ENCODE peak calls at places on chromosome 11, in nine cellular contexts. F, G, V, M, D, P, O, B and H are unnamed samples.

GRCh38 chr11:86116386-86116726 is 47.5 kb upstream of the PICALM start:
- DNase-seq in G (no peak), P (peak; percentile 16), V (no peak), M (peak; percentile 3), F (no peak), B (no peak), D (no peak), O (peak; percentile 70), H (peak; percentile 18)

GRCh38 chr11:69654001-69654659 is 13.2 kb downstream of the CCND1 start:
- DNase-seq in B (no peak), M (no peak), V (no peak), G (no peak), F (peak; percentile 28), O (no peak), P (no peak), D (no peak), H (no peak)

GRCh38 chr11:30788849-30789248 is 202.7 kb upstream of the MPPED2 start:
- DNase-seq in V (no peak), G (no peak), O (peak; percentile 14), B (no peak), P (no peak), D (no peak), M (no peak), F (no peak), H (peak; percentile 10)

GRCh38 chr11:26730711-26731460 is 9.0 kb upstream of the SLC5A12 start:
- DNase-seq in G (no peak), P (no peak), B (no peak), F (no peak), O (peak; percentile 2), V (no peak), M (no peak), D (no peak), H (no peak)

GRCh38 chr11:123195182-123196059 is at the start of gene CLMP:
- DNase-seq in P (no peak), F (peak; percentile 80), B (no peak), G (peak; percentile 62), D (no peak), V (peak; percentile 64), O (peak; percentile 66), M (no peak), H (peak; percentile 6)

GRCh38 chr11:116930177-116930576 is 92.8 kb upstream of the APOA1 start:
- DNase-seq in G (no peak), F (no peak), D (no peak), V (no peak), B (no peak), M (peak; percentile 9), P (peak; percentile 39), O (peak; percentile 15), H (peak; percentile 72)

GRCh38 chr11:36131719-36132349 is 157.4 kb downstream of the COMMD9 start:
- DNase-seq in F (peak; percentile 71), M (no peak), B (peak; percentile 30), P (no peak), O (peak; percentile 51), G (peak; percentile 72), D (peak; percentile 46), V (no peak), H (no peak)

GRCh38 chr11:126336065-126336464 is 19.4 kb upstream of the ST3GAL4 start:
- DNase-seq in P (no peak), D (no peak), M (no peak), O (no peak), V (no peak), G (no peak), B (no peak), F (peak; percentile 17), H (peak; percentile 66)

GRCh38 chr11:2450321-2451041 is 5.7 kb downstream of the KCNQ1 start:
- DNase-seq in V (peak; percentile 46), O (no peak), M (no peak), F (no peak), B (no peak), G (no peak), P (no peak), D (no peak), H (peak; percentile 31)

GRCh38 chr11:26649884-26650283 is 72.0 kb downstream of the SLC5A12 start:
- DNase-seq in G (peak; percentile 75), M (peak; percentile 66), B (peak; percentile 58), V (no peak), D (peak; percentile 72), O (peak; percentile 69), P (no peak), F (no peak), H (no peak)

GRCh38 chr11:74681686-74682651 is 49.3 kb downstream of the CHRDL2 start:
- DNase-seq in F (peak; percentile 44), P (no peak), O (no peak), B (peak; percentile 81), G (no peak), M (no peak), V (no peak), D (no peak), H (no peak)

GRCh38 chr11:128616158-128616557 is 28.8 kb upstream of the ETS1 start:
- DNase-seq in O (no peak), V (no peak), G (no peak), B (no peak), F (peak; percentile 54), P (no peak), M (no peak), D (no peak), H (no peak)

GRCh38 chr11:101456812-101457211 is 127.0 kb downstream of the TRPC6 start:
- DNase-seq in M (no peak), F (no peak), D (no peak), B (no peak), G (no peak), V (no peak), P (no peak), O (peak; percentile 45), H (no peak)

GRCh38 chr11:44618561-44619425 is 53.3 kb downstream of the CD82 start:
- DNase-seq in F (peak; percentile 31), D (no peak), V (no peak), G (no peak), B (peak; percentile 20), O (no peak), P (no peak), M (no peak), H (no peak)

GRCh38 chr11:43575931-43576833 is 104.4 kb upstream of the HSD17B12 start:
- DNase-seq in V (no peak), D (no peak), O (no peak), F (no peak), G (no peak), M (no peak), P (no peak), B (no peak), H (no peak)

GRCh38 chr11:86632499-86633269 is 39.7 kb downstream of the ME3 start:
- DNase-seq in G (peak; percentile 69), B (no peak), D (peak; percentile 12), P (no peak), V (peak; percentile 55), O (peak; percentile 98), M (peak; percentile 86), F (no peak), H (no peak)

GRCh38 chr11:8811571-8811970 is 99.4 kb upstream of the AKIP1 start:
- DNase-seq in M (no peak), F (no peak), P (no peak), B (no peak), O (peak; percentile 87), V (no peak), D (no peak), G (no peak), H (no peak)

GRCh38 chr11:512895-513595 is 6.0 kb upstream of the RNH1 start:
- DNase-seq in D (no peak), P (no peak), V (no peak), G (no peak), F (no peak), O (no peak), B (no peak), M (no peak), H (no peak)

GRCh38 chr11:79697905-79698304 is 257.1 kb upstream of the TENM4 start:
- DNase-seq in D (no peak), G (no peak), B (no peak), V (no peak), O (no peak), M (no peak), F (no peak), P (no peak), H (no peak)

GRCh38 chr11:17791144-17791543 is 56.6 kb downstream of the KCNC1 start:
- DNase-seq in M (no peak), D (no peak), V (no peak), P (no peak), O (peak; percentile 12), G (no peak), B (no peak), F (no peak), H (no peak)

GRCh38 chr11:100830978-100831732 is 144.1 kb downstream of the ARHGAP42 start:
- DNase-seq in G (no peak), M (no peak), V (no peak), O (peak; percentile 56), P (no peak), B (no peak), F (no peak), D (no peak), H (no peak)

GRCh38 chr11:71951741-71952310 is 23.0 kb downstream of the RNF121 start:
- DNase-seq in P (no peak), G (no peak), O (no peak), D (no peak), M (no peak), V (no peak), F (no peak), B (no peak), H (no peak)

GRCh38 chr11:129366737-129367597 is 8.7 kb upstream of the BARX2 start:
- DNase-seq in G (no peak), B (no peak), D (no peak), M (no peak), V (no peak), F (no peak), O (no peak), P (no peak), H (no peak)

GRCh38 chr11:19644316-19644715 is 68.3 kb upstream of the NAV2 start:
- DNase-seq in G (no peak), P (no peak), O (peak; percentile 30), B (no peak), M (no peak), V (no peak), F (no peak), D (no peak), H (no peak)

GRCh38 chr11:62433141-62433543 is 14.3 kb downstream of the SCGB1A1 start:
- DNase-seq in B (no peak), F (no peak), P (no peak), V (no peak), G (no peak), O (no peak), M (no peak), D (no peak), H (no peak)

GRCh38 chr11:434496-434895 is 7.3 kb downstream of the ANO9 start:
- DNase-seq in G (peak; percentile 8), D (no peak), P (no peak), F (no peak), V (no peak), O (no peak), M (no peak), B (no peak), H (no peak)

GRCh38 chr11:68579455-68579854 is 104.9 kb upstream of the GAL start:
- DNase-seq in B (no peak), V (no peak), M (no peak), P (no peak), O (no peak), F (no peak), D (no peak), G (no peak), H (no peak)

GRCh38 chr11:117875397-117876048 is 935 bp downstream of the FXYD6 start:
- DNase-seq in B (no peak), O (no peak), P (peak; percentile 24), D (no peak), G (peak; percentile 58), M (no peak), F (no peak), V (no peak), H (no peak)

GRCh38 chr11:73521621-73522020 is 76.3 kb downstream of the FAM168A start:
- DNase-seq in O (peak; percentile 34), V (no peak), F (no peak), G (no peak), D (no peak), P (no peak), B (no peak), M (no peak), H (no peak)

GRCh38 chr11:23554002-23554401 is 693.7 kb upstream of the CCDC179 start:
- DNase-seq in M (no peak), D (no peak), F (no peak), G (no peak), P (no peak), V (no peak), B (no peak), O (no peak), H (no peak)

GRCh38 chr11:112770487-112770886 is 190.7 kb upstream of the NCAM1 start:
- DNase-seq in B (no peak), D (no peak), V (no peak), M (no peak), G (no peak), O (peak; percentile 12), P (no peak), F (no peak), H (no peak)